ENCODE peak calls at places on chromosomes 3 and 15, in nine cellular contexts. G, U, R, Y, P, V, Z, F and L are unnamed samples.

GRCh38 chr3:171967137-171967783 is 72.1 kb upstream of the FNDC3B start:
- DNase-seq in P (no peak), Y (no peak), V (peak), U (no peak), R (peak), G (no peak), F (no peak), Z (no peak), L (peak)

GRCh38 chr15:43518073-43518761 is 809 bp downstream of the MAP1A start:
- DNase-seq in P (no peak), U (peak), F (no peak), Y (no peak), G (no peak), V (no peak), R (peak), Z (peak), L (peak)

GRCh38 chr15:73965094-73965729 is 26.9 kb downstream of the STOML1 start:
- DNase-seq in R (no peak), Y (no peak), U (no peak), F (no peak), G (no peak), Z (no peak), V (no peak), P (no peak), L (no peak)

GRCh38 chr3:128770387-128770786 is 44.4 kb downstream of the RAB7A start:
- DNase-seq in V (no peak), R (no peak), Z (no peak), G (no peak), P (no peak), Y (no peak), F (no peak), U (no peak), L (no peak)

GRCh38 chr3:150407818-150408231 is 273 bp upstream of the TSC22D2 start:
- DNase-seq in F (no peak), Y (no peak), R (no peak), Z (no peak), G (no peak), U (no peak), V (no peak), P (no peak), L (peak)

GRCh38 chr15:38378162-38378560 is 75.8 kb upstream of the FAM98B start:
- DNase-seq in Z (no peak), G (no peak), F (no peak), V (no peak), P (no peak), R (no peak), Y (no peak), U (no peak), L (no peak)

GRCh38 chr3:101988591-101988990 is 139.3 kb downstream of the NFKBIZ start:
- DNase-seq in R (no peak), G (no peak), Z (no peak), U (no peak), Y (no peak), V (no peak), P (no peak), F (no peak), L (no peak)

GRCh38 chr15:68277605-68278344 is at the start of gene FEM1B:
- DNase-seq in G (peak), P (peak), V (peak), Y (peak), U (peak), R (peak), F (peak), Z (peak), L (peak)

GRCh38 chr3:170784406-170784805 is 85.6 kb downstream of the RPL22L1 start:
- DNase-seq in G (no peak), U (no peak), Z (no peak), Y (no peak), F (no peak), P (no peak), V (no peak), R (no peak), L (no peak)

GRCh38 chr3:122530164-122530563 is 15.4 kb upstream of the KPNA1 start:
- DNase-seq in Y (no peak), U (no peak), P (no peak), V (no peak), Z (no peak), R (no peak), F (no peak), G (no peak), L (no peak)

GRCh38 chr3:13517253-13517977 is 31.5 kb upstream of the FBLN2 start:
- DNase-seq in Y (no peak), R (no peak), Z (no peak), F (no peak), G (no peak), U (no peak), P (no peak), V (no peak), L (no peak)

GRCh38 chr15:63072809-63073277 is 30.3 kb downstream of the TPM1 start:
- DNase-seq in P (no peak), V (peak), Y (no peak), R (no peak), F (no peak), Z (no peak), G (no peak), U (no peak), L (no peak)

GRCh38 chr3:177776656-177777055 is 579.4 kb upstream of the TBL1XR1 start:
- DNase-seq in F (no peak), Y (no peak), U (no peak), P (peak), G (no peak), Z (no peak), R (peak), V (no peak), L (no peak)

GRCh38 chr15:70535071-70535954 is 228.0 kb downstream of the UACA start:
- DNase-seq in Z (peak), Y (peak), V (no peak), P (no peak), G (peak), R (no peak), F (peak), U (no peak), L (no peak)

GRCh38 chr3:170226426-170226960 is 4.3 kb downstream of the PRKCI start:
- DNase-seq in V (no peak), F (no peak), Y (no peak), U (no peak), Z (no peak), R (no peak), P (no peak), G (no peak), L (no peak)

GRCh38 chr3:155604967-155605366 is 139.9 kb downstream of the PLCH1 start:
- DNase-seq in P (no peak), G (no peak), U (no peak), F (no peak), Z (no peak), R (no peak), V (no peak), Y (no peak), L (no peak)

GRCh38 chr3:20984594-20985207 is 766.3 kb downstream of the ZNF385D start:
- DNase-seq in Z (no peak), U (no peak), Y (no peak), R (no peak), V (no peak), G (no peak), F (no peak), P (no peak), L (no peak)

GRCh38 chr3:158458464-158458863 is 112.5 kb upstream of the MLF1 start:
- DNase-seq in U (peak), G (no peak), R (no peak), P (no peak), Z (no peak), F (no peak), Y (no peak), V (no peak), L (no peak)

GRCh38 chr3:23587513-23587912 is 218.2 kb upstream of the UBE2E1 start:
- DNase-seq in U (no peak), R (no peak), G (no peak), P (no peak), F (no peak), Z (no peak), V (no peak), Y (no peak), L (no peak)

GRCh38 chr15:65184305-65184943 is 718 bp downstream of the CLPX start:
- DNase-seq in P (no peak), Z (peak), V (peak), G (peak), F (peak), Y (peak), U (peak), R (peak), L (peak)

GRCh38 chr3:194257030-194257657 is 94.0 kb downstream of the CPN2 start:
- DNase-seq in P (no peak), R (no peak), Z (no peak), U (no peak), G (no peak), Y (no peak), F (no peak), V (no peak), L (no peak)

GRCh38 chr3:79906106-79906505 is 138.3 kb upstream of the ROBO1 start:
- DNase-seq in F (no peak), V (no peak), U (no peak), G (no peak), Z (no peak), Y (no peak), R (no peak), P (no peak), L (no peak)

GRCh38 chr15:51229907-51230328 is 108.5 kb downstream of the CYP19A1 start:
- DNase-seq in Z (peak), P (no peak), V (peak), R (no peak), Y (peak), F (no peak), G (no peak), U (no peak), L (peak)

GRCh38 chr15:73912030-73912596 is 14.1 kb upstream of the LOXL1 start:
- DNase-seq in R (no peak), Z (no peak), Y (no peak), G (no peak), P (no peak), U (no peak), F (no peak), V (no peak), L (no peak)